ENCODE peak calls at places on chromosomes 5 and 9, in seven cellular contexts. H is cardiac muscle cell; L is posterior cingulate gyrus; M is Panc1; U is AG09309; J is H4; E is activated CD8-positive, alpha-beta memory T cell treated with anti-CD3 and anti-CD28 coated beads, Interleukin-2, amount 50 U/mL, for 48 hours. O is an unnamed sample.

GRCh38 chr9:128420651-128421473 is at the start of gene CERCAM:
- DNase-seq in H (peak; percentile 80), L (no peak), M (no peak), U (no peak), J (no peak), E (peak; percentile 78), O (peak; percentile 81)

GRCh38 chr9:91119679-91120078 is 242.0 kb downstream of the AUH start:
- DNase-seq in H (no peak), L (no peak), M (no peak), U (no peak), J (no peak), E (no peak), O (no peak)

GRCh38 chr9:88995205-88995604 is 3.9 kb downstream of the S1PR3 start:
- DNase-seq in H (no peak), L (no peak), M (no peak), U (no peak), J (no peak), E (no peak), O (no peak)

GRCh38 chr9:123735376-123735775 is 194.6 kb downstream of the DENND1A start:
- DNase-seq in H (no peak), L (no peak), M (no peak), U (no peak), J (no peak), E (no peak), O (no peak)

GRCh38 chr5:56112526-56113121 is 117.9 kb upstream of the IL6ST start:
- DNase-seq in H (no peak), L (no peak), M (no peak), U (no peak), J (peak; percentile 96), E (no peak), O (no peak)

GRCh38 chr9:91908293-91908623 is 41.8 kb downstream of the ROR2 start:
- DNase-seq in H (no peak), L (no peak), M (no peak), U (no peak), J (no peak), E (no peak), O (no peak)

GRCh38 chr5:143428155-143428554 is 24.7 kb upstream of the NR3C1 start:
- DNase-seq in H (no peak), L (no peak), M (no peak), U (no peak), J (no peak), E (no peak), O (no peak)

GRCh38 chr9:133727277-133727875 is 10.8 kb downstream of the SARDH start:
- DNase-seq in H (no peak), L (no peak), M (no peak), U (no peak), J (no peak), E (peak; percentile 49), O (no peak)

GRCh38 chr9:133526721-133527321 is 2.1 kb upstream of the MYMK start:
- DNase-seq in H (no peak), L (peak; percentile 57), M (no peak), U (no peak), J (no peak), E (no peak), O (no peak)

GRCh38 chr9:4126996-4127395 is 172.9 kb downstream of the GLIS3 start:
- DNase-seq in H (no peak), L (no peak), M (no peak), U (no peak), J (no peak), E (no peak), O (no peak)

GRCh38 chr5:39113354-39113953 is 39.3 kb upstream of the RICTOR start:
- DNase-seq in H (no peak), L (no peak), M (no peak), U (no peak), J (no peak), E (no peak), O (no peak)

GRCh38 chr5:139470821-139471300 is at the start of gene SMIM33:
- DNase-seq in H (no peak), L (no peak), M (no peak), U (no peak), J (no peak), E (peak; percentile 71), O (peak; percentile 79)

GRCh38 chr5:179308563-179309382 is 36.5 kb downstream of the ADAMTS2 start:
- DNase-seq in H (no peak), L (no peak), M (no peak), U (no peak), J (no peak), E (no peak), O (no peak)

GRCh38 chr5:151798674-151799073 is 26.9 kb downstream of the G3BP1 start:
- DNase-seq in H (no peak), L (no peak), M (no peak), U (no peak), J (no peak), E (no peak), O (no peak)

GRCh38 chr9:132348676-132349075 is 6.1 kb downstream of the SETX start:
- DNase-seq in H (no peak), L (no peak), M (no peak), U (no peak), J (no peak), E (no peak), O (no peak)

GRCh38 chr5:160369990-160370712 is at the start of gene C1QTNF2:
- DNase-seq in H (peak; percentile 64), L (peak; percentile 27), M (no peak), U (no peak), J (peak; percentile 35), E (no peak), O (no peak)

GRCh38 chr5:108061941-108062340 is 320.0 kb downstream of the FBXL17 start:
- DNase-seq in H (no peak), L (no peak), M (no peak), U (peak; percentile 14), J (no peak), E (no peak), O (no peak)

GRCh38 chr9:19229725-19230355 is 653 bp upstream of the DENND4C start:
- DNase-seq in H (peak; percentile 79), L (peak; percentile 42), M (no peak), U (no peak), J (peak; percentile 21), E (peak; percentile 80), O (no peak)

GRCh38 chr5:72328172-72328571 is 8.0 kb downstream of the PTCD2 start:
- DNase-seq in H (no peak), L (peak; percentile 55), M (no peak), U (peak; percentile 25), J (peak; percentile 71), E (no peak), O (no peak)

GRCh38 chr5:112965733-112966306 is 10.8 kb upstream of the DCP2 start:
- DNase-seq in H (no peak), L (no peak), M (no peak), U (no peak), J (no peak), E (peak; percentile 58), O (no peak)

GRCh38 chr5:152113401-152113800 is 188.8 kb upstream of the GLRA1 start:
- DNase-seq in H (no peak), L (no peak), M (no peak), U (no peak), J (no peak), E (peak; percentile 61), O (peak; percentile 77)

GRCh38 chr5:43432486-43433365 is 20.5 kb upstream of the CCL28 start:
- DNase-seq in H (no peak), L (no peak), M (no peak), U (peak; percentile 73), J (peak; percentile 91), E (no peak), O (no peak)

GRCh38 chr5:127536687-127537086 is 19.2 kb downstream of the PRRC1 start:
- DNase-seq in H (no peak), L (no peak), M (no peak), U (no peak), J (no peak), E (no peak), O (no peak)

GRCh38 chr5:131329187-131329540 is 65.3 kb downstream of the CDC42SE2 start:
- DNase-seq in H (no peak), L (no peak), M (no peak), U (no peak), J (no peak), E (no peak), O (no peak)

GRCh38 chr5:125081101-125081500 is 334.7 kb upstream of the ZNF608 start:
- DNase-seq in H (no peak), L (no peak), M (no peak), U (no peak), J (no peak), E (no peak), O (no peak)

GRCh38 chr9:115213777-115214428 is 95.9 kb upstream of the TNC start:
- DNase-seq in H (no peak), L (no peak), M (no peak), U (no peak), J (peak; percentile 85), E (no peak), O (no peak)

GRCh38 chr5:169768416-169768815 is 131.3 kb downstream of the DOCK2 start:
- DNase-seq in H (no peak), L (no peak), M (no peak), U (no peak), J (no peak), E (no peak), O (no peak)

GRCh38 chr5:161094411-161094810 is 242.4 kb upstream of the ATP10B start:
- DNase-seq in H (no peak), L (no peak), M (no peak), U (peak; percentile 70), J (no peak), E (no peak), O (no peak)

GRCh38 chr5:142506756-142507155 is 179.1 kb downstream of the FGF1 start:
- DNase-seq in H (no peak), L (no peak), M (no peak), U (no peak), J (no peak), E (no peak), O (no peak)

GRCh38 chr5:138543730-138544104 is 681 bp upstream of the ETF1 start:
- DNase-seq in H (no peak), L (no peak), M (no peak), U (no peak), J (no peak), E (peak; percentile 90), O (no peak)

GRCh38 chr5:134139891-134140469 is 25.5 kb downstream of the TCF7 start:
- DNase-seq in H (no peak), L (no peak), M (no peak), U (no peak), J (no peak), E (no peak), O (peak; percentile 58)

O was measured in activated effector memory CD4-positive, alpha-beta T cell treated with anti-CD3 and anti-CD28 coated beads, Interleukin-2, amount 50 U/mL, for 16 hours.